ENCODE peak calls at places on chromosome 9, in five cellular contexts. K is iris pigment epithelial cell; Z is B cell; D is SHP77; J is stimulated activated CD4-positive, alpha-beta T cell treated with anti-CD3 and anti-CD28 coated beads, Interleukin-2, amount 100 ng/mL, for 48 hours. N is an unnamed sample.

GRCh38 chr9:16705121-16705604 is 165.3 kb downstream of the BNC2 start:
- DNase-seq in K (peak), Z (no peak), D (peak), J (no peak), N (peak)

GRCh38 chr9:80547613-80548012 is 975.8 kb downstream of the TLE4 start:
- DNase-seq in K (no peak), Z (no peak), D (no peak), J (no peak), N (no peak)

GRCh38 chr9:116238225-116238624 is 84.6 kb downstream of the PAPPA start:
- DNase-seq in K (peak), Z (no peak), D (no peak), J (no peak), N (no peak)

GRCh38 chr9:86948153-86948929 is 1.0 kb upstream of the GAS1 start:
- DNase-seq in K (peak), Z (peak), D (peak), J (peak), N (peak)

GRCh38 chr9:129176786-129177442 is 1.1 kb downstream of the IER5L start:
- DNase-seq in K (peak), Z (no peak), D (no peak), J (no peak), N (peak)

GRCh38 chr9:79583957-79584654 is 12.3 kb downstream of the TLE4 start:
- DNase-seq in K (peak), Z (peak), D (no peak), J (no peak), N (no peak)

GRCh38 chr9:87547665-87548064 is 50.0 kb downstream of the DAPK1 start:
- DNase-seq in K (peak), Z (no peak), D (no peak), J (no peak), N (no peak)

GRCh38 chr9:125971050-125971449 is 223.9 kb downstream of the PBX3 start:
- DNase-seq in K (no peak), Z (no peak), D (no peak), J (no peak), N (no peak)

GRCh38 chr9:133468374-133468773 is 8.6 kb downstream of the CACFD1 start:
- DNase-seq in K (no peak), Z (no peak), D (no peak), J (no peak), N (no peak)

GRCh38 chr9:22395585-22396205 is 50.9 kb upstream of the DMRTA1 start:
- DNase-seq in K (peak), Z (no peak), D (no peak), J (no peak), N (no peak)

GRCh38 chr9:91741529-91741928 is 208.5 kb downstream of the ROR2 start:
- DNase-seq in K (peak), Z (no peak), D (no peak), J (no peak), N (no peak)

GRCh38 chr9:77892171-77892570 is 139.4 kb downstream of the GNAQ start:
- DNase-seq in K (no peak), Z (no peak), D (no peak), J (no peak), N (no peak)

N was measured in sciatic nerve.